ENCODE peak calls at places on chromosomes 11 and 22, in eight cellular contexts. One of them, this sample, is unnamed.

GRCh38 chr22:49396817-49397216 is 430.9 kb downstream of the BRD1 start:
- DNase-seq in GF-D8: no peak
- DNase-seq in brain pericyte: no peak
- DNase-seq in brain microvascular endothelial cell: peak
- DNase-seq in T1000: no peak
- DNase-seq in glomerular endothelial cell: no peak
- DNase-seq in iris pigment epithelial cell: no peak
- DNase-seq in RCC 7860: peak
- DNase-seq in this sample: no peak

GRCh38 chr11:20589796-20590195 is 9.6 kb upstream of the SLC6A5 start:
- DNase-seq in GF-D8: no peak
- DNase-seq in brain pericyte: no peak
- DNase-seq in brain microvascular endothelial cell: no peak
- DNase-seq in T1000: no peak
- DNase-seq in glomerular endothelial cell: no peak
- DNase-seq in iris pigment epithelial cell: no peak
- DNase-seq in RCC 7860: no peak
- DNase-seq in this sample: no peak

GRCh38 chr11:45187375-45187774 is 40.9 kb downstream of the PRDM11 start:
- DNase-seq in GF-D8: no peak
- DNase-seq in brain pericyte: no peak
- DNase-seq in brain microvascular endothelial cell: no peak
- DNase-seq in T1000: no peak
- DNase-seq in glomerular endothelial cell: no peak
- DNase-seq in iris pigment epithelial cell: no peak
- DNase-seq in RCC 7860: no peak
- DNase-seq in this sample: no peak

GRCh38 chr11:67376873-67377808 is 3.7 kb upstream of the CLCF1 start:
- DNase-seq in GF-D8: no peak
- DNase-seq in brain pericyte: no peak
- DNase-seq in brain microvascular endothelial cell: no peak
- DNase-seq in T1000: no peak
- DNase-seq in glomerular endothelial cell: no peak
- DNase-seq in iris pigment epithelial cell: no peak
- DNase-seq in RCC 7860: peak
- DNase-seq in this sample: no peak

GRCh38 chr11:111730031-111730430 is 36.2 kb downstream of the PPP2R1B start:
- DNase-seq in GF-D8: no peak
- DNase-seq in brain pericyte: no peak
- DNase-seq in brain microvascular endothelial cell: peak
- DNase-seq in T1000: no peak
- DNase-seq in glomerular endothelial cell: no peak
- DNase-seq in iris pigment epithelial cell: no peak
- DNase-seq in RCC 7860: no peak
- DNase-seq in this sample: no peak

GRCh38 chr11:45500457-45500856 is 165.0 kb downstream of the CHST1 start:
- DNase-seq in GF-D8: no peak
- DNase-seq in brain pericyte: no peak
- DNase-seq in brain microvascular endothelial cell: no peak
- DNase-seq in T1000: no peak
- DNase-seq in glomerular endothelial cell: no peak
- DNase-seq in iris pigment epithelial cell: no peak
- DNase-seq in RCC 7860: no peak
- DNase-seq in this sample: no peak

GRCh38 chr11:113241190-113242051 is 73.0 kb upstream of the TTC12 start:
- DNase-seq in GF-D8: no peak
- DNase-seq in brain pericyte: no peak
- DNase-seq in brain microvascular endothelial cell: no peak
- DNase-seq in T1000: no peak
- DNase-seq in glomerular endothelial cell: no peak
- DNase-seq in iris pigment epithelial cell: peak
- DNase-seq in RCC 7860: peak
- DNase-seq in this sample: no peak

GRCh38 chr22:39446239-39446721 is 10.5 kb upstream of the MGAT3 start:
- DNase-seq in GF-D8: no peak
- DNase-seq in brain pericyte: no peak
- DNase-seq in brain microvascular endothelial cell: no peak
- DNase-seq in T1000: no peak
- DNase-seq in glomerular endothelial cell: no peak
- DNase-seq in iris pigment epithelial cell: no peak
- DNase-seq in RCC 7860: no peak
- DNase-seq in this sample: no peak

GRCh38 chr22:48705159-48705916 is 1122.3 kb downstream of the BRD1 start:
- DNase-seq in GF-D8: no peak
- DNase-seq in brain pericyte: no peak
- DNase-seq in brain microvascular endothelial cell: no peak
- DNase-seq in T1000: no peak
- DNase-seq in glomerular endothelial cell: no peak
- DNase-seq in iris pigment epithelial cell: no peak
- DNase-seq in RCC 7860: no peak
- DNase-seq in this sample: no peak

GRCh38 chr11:128323381-128323780 is 264.0 kb downstream of the ETS1 start:
- DNase-seq in GF-D8: no peak
- DNase-seq in brain pericyte: no peak
- DNase-seq in brain microvascular endothelial cell: peak
- DNase-seq in T1000: no peak
- DNase-seq in glomerular endothelial cell: no peak
- DNase-seq in iris pigment epithelial cell: peak
- DNase-seq in RCC 7860: no peak
- DNase-seq in this sample: no peak

GRCh38 chr22:36423461-36424404 is 36.0 kb upstream of the MYH9 start:
- DNase-seq in GF-D8: peak
- DNase-seq in brain pericyte: no peak
- DNase-seq in brain microvascular endothelial cell: peak
- DNase-seq in T1000: no peak
- DNase-seq in glomerular endothelial cell: no peak
- DNase-seq in iris pigment epithelial cell: peak
- DNase-seq in RCC 7860: no peak
- DNase-seq in this sample: no peak

GRCh38 chr11:117380676-117381075 is 53.0 kb downstream of the CEP164 start:
- DNase-seq in GF-D8: no peak
- DNase-seq in brain pericyte: no peak
- DNase-seq in brain microvascular endothelial cell: no peak
- DNase-seq in T1000: no peak
- DNase-seq in glomerular endothelial cell: no peak
- DNase-seq in iris pigment epithelial cell: no peak
- DNase-seq in RCC 7860: no peak
- DNase-seq in this sample: no peak